ENCODE peak calls at places on chromosomes 11 and 22, in nine cellular contexts. One of them, this sample, is unnamed.

GRCh38 chr11:67664696-67665536 is 9.5 kb downstream of the ALDH3B2 start:
- DNase-seq in CD4-positive, CD25-positive, alpha-beta regulatory T cell: no peak
- DNase-seq in small intestine: no peak
- DNase-seq in CD8-positive, alpha-beta T cell: no peak
- DNase-seq in kidney: no peak
- DNase-seq in fibroblast of mammary gland: no peak
- DNase-seq in sigmoid colon: no peak
- DNase-seq in mesendoderm: no peak
- DNase-seq in stomach: no peak
- DNase-seq in this sample: no peak

GRCh38 chr11:1237851-1238250 is 15.0 kb downstream of the MUC5B start:
- DNase-seq in fibroblast of mammary gland: no peak
- DNase-seq in sigmoid colon: no peak
- DNase-seq in CD4-positive, CD25-positive, alpha-beta regulatory T cell: no peak
- DNase-seq in stomach: no peak
- DNase-seq in small intestine: no peak
- DNase-seq in CD8-positive, alpha-beta T cell: no peak
- DNase-seq in kidney: peak
- DNase-seq in mesendoderm: no peak
- DNase-seq in this sample: no peak

GRCh38 chr11:46345131-46345597 is 2.1 kb upstream of the DGKZ start:
- DNase-seq in CD8-positive, alpha-beta T cell: no peak
- DNase-seq in sigmoid colon: no peak
- DNase-seq in small intestine: no peak
- DNase-seq in CD4-positive, CD25-positive, alpha-beta regulatory T cell: peak
- DNase-seq in stomach: no peak
- DNase-seq in fibroblast of mammary gland: no peak
- DNase-seq in kidney: peak
- DNase-seq in mesendoderm: peak
- DNase-seq in this sample: no peak

GRCh38 chr22:41369837-41370236 is 11.9 kb upstream of the TEF start:
- DNase-seq in CD8-positive, alpha-beta T cell: no peak
- DNase-seq in mesendoderm: no peak
- DNase-seq in fibroblast of mammary gland: no peak
- DNase-seq in stomach: no peak
- DNase-seq in sigmoid colon: no peak
- DNase-seq in small intestine: no peak
- DNase-seq in CD4-positive, CD25-positive, alpha-beta regulatory T cell: no peak
- DNase-seq in kidney: no peak
- DNase-seq in this sample: no peak

GRCh38 chr11:73087730-73088129 is 54.4 kb downstream of the FCHSD2 start:
- DNase-seq in sigmoid colon: no peak
- DNase-seq in small intestine: no peak
- DNase-seq in CD4-positive, CD25-positive, alpha-beta regulatory T cell: no peak
- DNase-seq in mesendoderm: no peak
- DNase-seq in stomach: no peak
- DNase-seq in fibroblast of mammary gland: peak
- DNase-seq in kidney: no peak
- DNase-seq in CD8-positive, alpha-beta T cell: no peak
- DNase-seq in this sample: no peak

GRCh38 chr11:289706-290620 is 1.0 kb downstream of the PGGHG start:
- DNase-seq in CD8-positive, alpha-beta T cell: no peak
- DNase-seq in mesendoderm: no peak
- DNase-seq in sigmoid colon: peak
- DNase-seq in small intestine: no peak
- DNase-seq in stomach: no peak
- DNase-seq in fibroblast of mammary gland: no peak
- DNase-seq in kidney: peak
- DNase-seq in CD4-positive, CD25-positive, alpha-beta regulatory T cell: no peak
- DNase-seq in this sample: no peak

GRCh38 chr11:73969991-73970800 is 12.4 kb downstream of the UCP2 start:
- DNase-seq in kidney: peak
- DNase-seq in mesendoderm: no peak
- DNase-seq in stomach: no peak
- DNase-seq in CD4-positive, CD25-positive, alpha-beta regulatory T cell: no peak
- DNase-seq in sigmoid colon: no peak
- DNase-seq in CD8-positive, alpha-beta T cell: peak
- DNase-seq in small intestine: no peak
- DNase-seq in fibroblast of mammary gland: no peak
- DNase-seq in this sample: peak

GRCh38 chr11:133927690-133928627 is 28.8 kb downstream of the IGSF9B start:
- DNase-seq in small intestine: peak
- DNase-seq in CD8-positive, alpha-beta T cell: peak
- DNase-seq in stomach: peak
- DNase-seq in CD4-positive, CD25-positive, alpha-beta regulatory T cell: peak
- DNase-seq in mesendoderm: peak
- DNase-seq in fibroblast of mammary gland: peak
- DNase-seq in kidney: no peak
- DNase-seq in sigmoid colon: peak
- DNase-seq in this sample: peak

GRCh38 chr11:120565436-120566155 is 54.0 kb downstream of the GRIK4 start:
- DNase-seq in small intestine: no peak
- DNase-seq in sigmoid colon: peak
- DNase-seq in fibroblast of mammary gland: no peak
- DNase-seq in mesendoderm: peak
- DNase-seq in CD4-positive, CD25-positive, alpha-beta regulatory T cell: no peak
- DNase-seq in CD8-positive, alpha-beta T cell: no peak
- DNase-seq in stomach: no peak
- DNase-seq in kidney: no peak
- DNase-seq in this sample: no peak

GRCh38 chr11:120566176-120566575 is 54.6 kb downstream of the GRIK4 start:
- DNase-seq in CD4-positive, CD25-positive, alpha-beta regulatory T cell: no peak
- DNase-seq in sigmoid colon: no peak
- DNase-seq in CD8-positive, alpha-beta T cell: no peak
- DNase-seq in kidney: no peak
- DNase-seq in stomach: no peak
- DNase-seq in fibroblast of mammary gland: no peak
- DNase-seq in small intestine: no peak
- DNase-seq in mesendoderm: peak
- DNase-seq in this sample: no peak

GRCh38 chr11:120562806-120563425 is 51.4 kb downstream of the GRIK4 start:
- DNase-seq in mesendoderm: no peak
- DNase-seq in stomach: no peak
- DNase-seq in sigmoid colon: no peak
- DNase-seq in fibroblast of mammary gland: no peak
- DNase-seq in kidney: peak
- DNase-seq in CD8-positive, alpha-beta T cell: no peak
- DNase-seq in CD4-positive, CD25-positive, alpha-beta regulatory T cell: no peak
- DNase-seq in small intestine: no peak
- DNase-seq in this sample: no peak

GRCh38 chr11:120564573-120565301 is 53.2 kb downstream of the GRIK4 start:
- DNase-seq in fibroblast of mammary gland: peak
- DNase-seq in kidney: peak
- DNase-seq in stomach: no peak
- DNase-seq in CD4-positive, CD25-positive, alpha-beta regulatory T cell: no peak
- DNase-seq in sigmoid colon: no peak
- DNase-seq in small intestine: no peak
- DNase-seq in CD8-positive, alpha-beta T cell: no peak
- DNase-seq in mesendoderm: peak
- DNase-seq in this sample: no peak

DNA sequence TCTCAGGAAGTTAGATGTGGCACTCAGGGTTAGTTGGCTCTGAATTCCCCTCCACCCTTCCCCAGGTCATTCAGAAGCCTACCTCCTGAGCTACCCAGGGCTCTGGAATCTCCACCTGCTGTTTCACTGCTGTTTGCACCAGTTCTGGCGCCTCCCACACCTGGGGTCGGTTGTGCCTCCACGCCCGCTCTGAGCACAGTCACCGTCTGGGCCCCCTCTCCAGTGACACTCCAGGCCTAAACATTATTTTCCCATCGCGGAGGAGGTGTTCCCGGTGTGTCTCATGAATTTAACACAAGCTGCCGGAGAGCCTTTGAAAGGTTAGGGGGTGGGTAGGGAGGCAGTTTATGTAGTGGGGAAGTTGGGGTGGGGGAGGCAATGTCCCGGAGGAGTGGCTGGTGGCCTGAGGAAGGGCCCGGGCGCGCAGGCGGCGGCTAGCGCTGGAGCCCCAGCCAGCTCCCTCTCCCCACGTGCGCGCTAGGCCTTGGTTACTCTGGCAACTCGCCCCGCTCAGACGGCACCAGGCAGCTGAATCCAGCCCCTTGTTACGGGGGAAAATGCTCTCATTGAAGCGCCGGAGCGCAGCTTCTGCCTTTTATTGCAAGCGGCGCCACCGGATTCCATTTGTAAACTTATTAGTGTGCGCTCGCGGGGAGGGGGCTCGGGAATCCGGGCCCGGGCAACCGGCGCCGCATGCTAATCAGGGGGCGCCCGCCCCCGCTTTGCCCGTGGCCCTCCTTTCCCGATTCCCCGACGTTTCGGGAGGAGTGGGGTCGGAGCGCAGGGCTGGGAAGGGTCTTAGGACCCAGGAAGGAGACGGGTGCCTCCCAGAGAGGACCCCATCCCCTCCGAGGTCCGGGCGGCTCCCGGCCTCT is 52.4 kb downstream of the GRIK4 start:
- DNase-seq in kidney: peak
- DNase-seq in fibroblast of mammary gland: no peak
- DNase-seq in sigmoid colon: no peak
- DNase-seq in small intestine: no peak
- DNase-seq in CD4-positive, CD25-positive, alpha-beta regulatory T cell: no peak
- DNase-seq in CD8-positive, alpha-beta T cell: no peak
- DNase-seq in mesendoderm: peak
- DNase-seq in stomach: no peak
- DNase-seq in this sample: no peak
- H3K4me3 ChIP-seq in kidney: no peak
- H3K4me3 ChIP-seq in fibroblast of mammary gland: no peak
- H3K4me3 ChIP-seq in sigmoid colon: peak
- H3K4me3 ChIP-seq in small intestine: no peak
- H3K4me3 ChIP-seq in CD4-positive, CD25-positive, alpha-beta regulatory T cell: no peak
- H3K4me3 ChIP-seq in CD8-positive, alpha-beta T cell: no peak
- H3K4me3 ChIP-seq in mesendoderm: peak
- H3K4me3 ChIP-seq in stomach: peak
- H3K4me3 ChIP-seq in this sample: no peak

GRCh38 chr11:122232985-122233384 is 117.0 kb upstream of the BLID start:
- DNase-seq in fibroblast of mammary gland: no peak
- DNase-seq in kidney: no peak
- DNase-seq in stomach: no peak
- DNase-seq in mesendoderm: no peak
- DNase-seq in sigmoid colon: no peak
- DNase-seq in CD4-positive, CD25-positive, alpha-beta regulatory T cell: no peak
- DNase-seq in CD8-positive, alpha-beta T cell: no peak
- DNase-seq in small intestine: no peak
- DNase-seq in this sample: no peak

GRCh38 chr11:122229078-122229477 is 113.1 kb upstream of the BLID start:
- DNase-seq in small intestine: no peak
- DNase-seq in CD8-positive, alpha-beta T cell: no peak
- DNase-seq in stomach: no peak
- DNase-seq in fibroblast of mammary gland: peak
- DNase-seq in sigmoid colon: no peak
- DNase-seq in mesendoderm: no peak
- DNase-seq in kidney: no peak
- DNase-seq in CD4-positive, CD25-positive, alpha-beta regulatory T cell: no peak
- DNase-seq in this sample: no peak

GRCh38 chr11:122230387-122230760 is 114.4 kb upstream of the BLID start:
- DNase-seq in fibroblast of mammary gland: peak
- DNase-seq in stomach: no peak
- DNase-seq in CD4-positive, CD25-positive, alpha-beta regulatory T cell: no peak
- DNase-seq in kidney: no peak
- DNase-seq in sigmoid colon: no peak
- DNase-seq in small intestine: no peak
- DNase-seq in CD8-positive, alpha-beta T cell: no peak
- DNase-seq in mesendoderm: no peak
- DNase-seq in this sample: no peak

GRCh38 chr11:122226810-122227379 is 110.9 kb upstream of the BLID start:
- DNase-seq in kidney: no peak
- DNase-seq in CD8-positive, alpha-beta T cell: no peak
- DNase-seq in sigmoid colon: no peak
- DNase-seq in CD4-positive, CD25-positive, alpha-beta regulatory T cell: no peak
- DNase-seq in mesendoderm: no peak
- DNase-seq in small intestine: no peak
- DNase-seq in stomach: no peak
- DNase-seq in fibroblast of mammary gland: peak
- DNase-seq in this sample: no peak

DNA sequence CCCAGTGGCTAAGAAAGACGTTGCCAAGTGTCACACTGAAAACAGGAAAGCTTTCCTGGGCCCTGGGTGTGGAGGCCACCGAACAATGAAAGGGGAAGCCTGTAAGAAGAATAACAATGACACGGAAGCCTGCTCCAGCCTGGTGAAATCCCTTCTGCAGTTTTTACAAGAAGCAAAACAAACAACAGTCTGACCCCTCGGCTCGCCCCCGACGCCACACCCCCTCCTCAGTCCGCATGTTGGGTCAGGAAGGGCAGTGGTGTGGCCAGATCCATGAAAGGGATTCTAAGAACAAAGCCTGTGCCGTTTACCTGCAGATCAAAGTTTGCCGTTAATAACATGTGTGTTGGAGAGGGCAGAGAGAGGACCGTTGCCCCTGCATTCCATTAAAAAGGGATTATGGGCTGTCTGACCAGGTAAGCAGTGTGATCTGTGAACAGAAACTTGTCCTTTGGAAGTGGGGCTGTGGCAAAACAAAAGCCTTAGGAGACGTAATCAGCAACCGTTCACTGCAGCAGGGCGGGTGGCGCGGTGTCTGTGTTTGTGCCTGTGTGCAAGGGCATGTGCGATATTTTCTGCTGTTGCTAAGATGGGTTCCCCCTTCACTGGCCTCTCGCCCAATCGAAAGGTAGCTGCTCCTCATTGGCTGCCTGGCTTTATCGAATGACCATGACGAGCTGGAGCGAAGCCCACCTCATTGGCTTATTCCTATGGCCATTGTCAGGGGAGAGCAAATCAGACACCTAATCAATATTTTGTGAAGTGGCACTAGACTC is 113.8 kb upstream of the BLID start:
- DNase-seq in small intestine: peak
- DNase-seq in CD8-positive, alpha-beta T cell: no peak
- DNase-seq in fibroblast of mammary gland: no peak
- DNase-seq in kidney: no peak
- DNase-seq in stomach: no peak
- DNase-seq in mesendoderm: no peak
- DNase-seq in sigmoid colon: no peak
- DNase-seq in CD4-positive, CD25-positive, alpha-beta regulatory T cell: no peak
- DNase-seq in this sample: no peak
- H3K4me3 ChIP-seq in small intestine: no peak
- H3K4me3 ChIP-seq in CD8-positive, alpha-beta T cell: no peak
- H3K4me3 ChIP-seq in fibroblast of mammary gland: no peak
- H3K4me3 ChIP-seq in kidney: no peak
- H3K4me3 ChIP-seq in stomach: no peak
- H3K4me3 ChIP-seq in mesendoderm: no peak
- H3K4me3 ChIP-seq in sigmoid colon: no peak
- H3K4me3 ChIP-seq in CD4-positive, CD25-positive, alpha-beta regulatory T cell: no peak
- H3K4me3 ChIP-seq in this sample: no peak

DNA sequence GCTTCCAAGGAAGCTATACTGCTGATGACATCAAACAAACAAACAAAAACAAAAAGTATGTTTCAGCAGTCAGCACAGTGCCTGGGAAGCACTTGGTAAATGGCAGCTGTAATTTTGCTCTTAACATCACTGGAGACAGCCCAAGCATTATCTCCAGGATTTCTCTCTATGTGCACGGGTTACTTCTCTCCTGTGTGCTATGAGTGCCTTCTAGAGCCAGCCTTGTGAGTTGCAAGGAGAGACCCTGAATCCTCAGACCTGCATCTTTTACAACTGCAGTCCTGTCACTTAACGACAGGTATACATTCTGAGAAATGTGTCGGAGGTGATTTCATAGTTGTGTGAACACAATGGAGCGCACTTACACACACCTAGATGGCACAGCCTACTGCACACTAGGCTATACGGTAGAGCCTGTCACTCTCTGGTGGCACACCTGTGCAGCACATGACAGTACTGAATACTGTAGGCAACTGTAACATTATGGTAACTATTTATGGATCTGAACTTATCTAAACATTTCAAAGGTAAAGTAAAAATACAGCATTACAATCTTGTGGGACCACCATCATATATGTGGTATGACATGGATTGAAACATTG is 662.5 kb upstream of the B3GAT1 start:
- DNase-seq in kidney: no peak
- DNase-seq in fibroblast of mammary gland: peak
- DNase-seq in CD8-positive, alpha-beta T cell: no peak
- DNase-seq in sigmoid colon: no peak
- DNase-seq in small intestine: peak
- DNase-seq in stomach: no peak
- DNase-seq in CD4-positive, CD25-positive, alpha-beta regulatory T cell: no peak
- DNase-seq in mesendoderm: peak
- DNase-seq in this sample: peak
- H3K4me3 ChIP-seq in kidney: no peak
- H3K4me3 ChIP-seq in fibroblast of mammary gland: no peak
- H3K4me3 ChIP-seq in CD8-positive, alpha-beta T cell: no peak
- H3K4me3 ChIP-seq in sigmoid colon: no peak
- H3K4me3 ChIP-seq in small intestine: no peak
- H3K4me3 ChIP-seq in stomach: no peak
- H3K4me3 ChIP-seq in CD4-positive, CD25-positive, alpha-beta regulatory T cell: no peak
- H3K4me3 ChIP-seq in mesendoderm: no peak
- H3K4me3 ChIP-seq in this sample: no peak

GRCh38 chr22:50396751-50397370 is 53.7 kb downstream of the PPP6R2 start:
- DNase-seq in CD8-positive, alpha-beta T cell: no peak
- DNase-seq in CD4-positive, CD25-positive, alpha-beta regulatory T cell: no peak
- DNase-seq in stomach: no peak
- DNase-seq in mesendoderm: peak
- DNase-seq in small intestine: peak
- DNase-seq in kidney: no peak
- DNase-seq in sigmoid colon: no peak
- DNase-seq in fibroblast of mammary gland: no peak
- DNase-seq in this sample: no peak
- H3K4me3 ChIP-seq in CD8-positive, alpha-beta T cell: no peak
- H3K4me3 ChIP-seq in CD4-positive, CD25-positive, alpha-beta regulatory T cell: no peak
- H3K4me3 ChIP-seq in stomach: no peak
- H3K4me3 ChIP-seq in mesendoderm: no peak
- H3K4me3 ChIP-seq in small intestine: no peak
- H3K4me3 ChIP-seq in kidney: no peak
- H3K4me3 ChIP-seq in sigmoid colon: no peak
- H3K4me3 ChIP-seq in fibroblast of mammary gland: no peak
- H3K4me3 ChIP-seq in this sample: no peak

This sample was measured in Jurkat, Clone E6-1.